ENCODE peak calls at places on chromosomes 16 and 17, in seven cellular contexts. Y is BE2C; U is AG09309; S is OCI-LY7; L is CD4-positive, alpha-beta T cell; H is AG04450; V is GM13976. M is an unnamed sample.

GRCh38 chr17:6587310-6587709 is 31.0 kb upstream of the PITPNM3 start:
- DNase-seq in Y (no peak), U (no peak), S (no peak), L (no peak), H (no peak), V (no peak), M (no peak)

GRCh38 chr17:45144199-45145034 is 3.9 kb upstream of the HEXIM1 start:
- DNase-seq in Y (no peak), U (no peak), S (no peak), L (no peak), H (no peak), V (peak), M (peak)

GRCh38 chr17:80987941-80988461 is 3.6 kb upstream of the CHMP6 start:
- DNase-seq in Y (peak), U (no peak), S (no peak), L (no peak), H (no peak), V (no peak), M (no peak)

GRCh38 chr17:6187836-6188235 is 117.7 kb downstream of the WSCD1 start:
- DNase-seq in Y (no peak), U (no peak), S (no peak), L (no peak), H (no peak), V (no peak), M (no peak)

GRCh38 chr17:32646941-32647340 is 160.1 kb downstream of the CDK5R1 start:
- DNase-seq in Y (no peak), U (no peak), S (no peak), L (no peak), H (no peak), V (no peak), M (no peak)

GRCh38 chr16:83581082-83581481 is 226.7 kb upstream of the HSBP1 start:
- DNase-seq in Y (no peak), U (no peak), S (no peak), L (no peak), H (no peak), V (no peak), M (no peak)

GRCh38 chr17:18247613-18248001 is 10.9 kb downstream of the FLII start:
- DNase-seq in Y (no peak), U (no peak), S (no peak), L (no peak), H (no peak), V (no peak), M (no peak)

GRCh38 chr16:12679660-12680272 is 123.9 kb downstream of the CPPED1 start:
- DNase-seq in Y (no peak), U (no peak), S (no peak), L (no peak), H (no peak), V (no peak), M (no peak)

GRCh38 chr17:72535779-72536178 is 415.0 kb downstream of the SOX9 start:
- DNase-seq in Y (no peak), U (no peak), S (no peak), L (no peak), H (no peak), V (no peak), M (no peak)

GRCh38 chr17:12731839-12732238 is 57.5 kb upstream of the ARHGAP44 start:
- DNase-seq in Y (no peak), U (no peak), S (no peak), L (no peak), H (no peak), V (no peak), M (no peak)

GRCh38 chr17:39114744-39115534 is 36.5 kb downstream of the PLXDC1 start:
- DNase-seq in Y (no peak), U (peak), S (no peak), L (no peak), H (no peak), V (no peak), M (no peak)

GRCh38 chr17:74959826-74960738 is 12.5 kb downstream of the HID1 start:
- DNase-seq in Y (no peak), U (no peak), S (no peak), L (no peak), H (no peak), V (no peak), M (no peak)

GRCh38 chr16:4093495-4094137 is 22.6 kb downstream of the ADCY9 start:
- DNase-seq in Y (no peak), U (no peak), S (no peak), L (no peak), H (no peak), V (no peak), M (no peak)

GRCh38 chr16:21033707-21034106 is 116.9 kb downstream of the DNAH3 start:
- DNase-seq in Y (peak), U (no peak), S (no peak), L (no peak), H (no peak), V (no peak), M (no peak)

GRCh38 chr17:73643012-73643845 is 1.0 kb downstream of the SDK2 start:
- DNase-seq in Y (peak), U (no peak), S (no peak), L (no peak), H (no peak), V (peak), M (peak)

GRCh38 chr16:70267516-70267915 is 15.8 kb upstream of the EXOSC6 start:
- DNase-seq in Y (peak), U (no peak), S (peak), L (no peak), H (no peak), V (peak), M (no peak)
- TF ChIP-seq CTCF in Y (peak), U (peak), S (peak), L (peak), H (peak), V (peak), M (peak)

GRCh38 chr16:81585785-81586184 is 141.2 kb downstream of the CMIP start:
- DNase-seq in Y (peak), U (no peak), S (no peak), L (no peak), H (no peak), V (no peak), M (no peak)
- TF ChIP-seq CTCF in Y (peak), U (peak), S (peak), L (no peak), H (peak), V (no peak), M (no peak)

DNA sequence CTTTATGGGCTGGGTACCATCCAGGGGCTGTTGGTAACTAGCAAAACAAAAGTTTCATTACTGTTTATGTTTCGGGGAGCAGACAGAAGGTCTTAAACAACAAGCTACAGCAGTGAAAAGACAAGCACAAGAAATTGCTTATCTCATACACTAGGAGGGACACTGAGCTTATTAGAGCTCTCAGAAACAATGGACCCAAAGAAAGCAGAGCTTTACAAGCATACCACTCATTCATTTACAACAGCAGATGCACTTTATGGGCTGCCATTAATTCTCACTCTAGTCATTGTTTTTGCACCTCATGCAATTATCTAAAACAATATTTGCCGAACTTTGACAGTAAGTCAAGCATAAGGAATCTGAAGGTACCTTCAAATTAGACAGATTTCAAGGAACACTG is 10.0 kb downstream of the KRT16 start:
- DNase-seq in Y (no peak), U (no peak), S (no peak), L (no peak), H (no peak), V (no peak), M (no peak)
- TF ChIP-seq CTCF in Y (no peak), U (peak), S (no peak), L (no peak), H (no peak), V (no peak), M (no peak)

DNA sequence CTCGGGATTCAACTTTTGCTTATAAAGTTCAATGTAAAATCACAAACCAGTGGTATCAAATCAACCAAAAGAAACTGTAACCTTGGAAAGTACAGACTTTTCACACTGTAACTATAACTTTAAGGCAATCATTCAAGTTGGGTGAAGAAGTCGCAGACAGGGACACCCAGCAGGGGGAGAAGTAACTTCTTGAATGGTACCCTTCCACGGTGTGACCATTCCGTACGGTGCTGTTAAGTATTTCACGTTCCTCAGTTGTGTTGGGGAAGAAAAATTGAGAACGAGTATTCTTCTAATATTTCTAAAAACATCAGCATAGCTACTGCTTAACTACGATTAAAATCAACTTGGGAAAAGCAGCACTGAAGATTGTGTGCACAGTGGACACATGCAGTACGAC is 55.8 kb downstream of the MYH10 start:
- DNase-seq in Y (no peak), U (no peak), S (no peak), L (no peak), H (no peak), V (no peak), M (no peak)
- TF ChIP-seq CTCF in Y (peak), U (no peak), S (peak), L (no peak), H (peak), V (no peak), M (no peak)

DNA sequence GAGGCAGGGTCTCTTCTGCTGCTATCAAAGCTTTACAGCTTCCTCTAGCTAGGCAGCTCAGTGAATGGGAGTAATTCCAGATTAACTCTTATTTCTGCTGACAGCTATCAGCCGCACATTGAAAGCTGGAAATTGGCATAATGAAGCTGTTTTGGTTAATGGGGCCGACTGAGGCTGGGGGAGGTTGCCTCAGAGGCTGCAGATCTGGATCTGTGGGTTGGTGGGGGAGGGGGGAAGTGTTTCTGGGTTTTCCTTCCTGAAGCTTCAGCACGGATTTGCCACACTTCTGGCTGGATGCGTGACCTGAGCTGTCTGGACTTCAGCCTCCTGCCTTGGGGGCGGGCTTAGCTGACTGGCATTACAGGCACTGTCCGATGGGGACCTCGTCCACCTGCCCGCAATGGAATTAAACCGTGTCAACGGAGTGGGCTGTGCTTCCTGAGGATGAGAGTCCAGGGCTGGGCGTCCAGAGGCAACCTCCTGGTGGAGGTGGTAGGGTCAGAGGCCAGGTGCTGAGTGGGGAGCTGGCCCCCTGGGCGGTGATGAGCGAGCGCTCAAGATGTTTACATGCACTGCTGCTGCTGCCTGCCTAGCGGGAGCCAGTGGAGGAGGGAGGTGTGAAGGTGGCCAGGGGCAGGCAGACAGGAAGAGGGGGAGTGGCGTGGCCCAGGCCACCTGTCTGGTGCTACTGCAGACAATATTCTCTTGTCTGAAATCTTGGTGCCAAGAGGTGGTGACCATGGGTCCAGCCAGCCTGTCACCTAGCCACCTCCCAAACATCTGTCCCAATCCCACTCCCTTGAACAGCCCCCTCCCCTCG is 6.7 kb upstream of the ABCC3 start:
- DNase-seq in Y (peak), U (no peak), S (no peak), L (no peak), H (no peak), V (no peak), M (peak)
- TF ChIP-seq CTCF in Y (no peak), U (no peak), S (no peak), L (no peak), H (no peak), V (no peak), M (no peak)

DNA sequence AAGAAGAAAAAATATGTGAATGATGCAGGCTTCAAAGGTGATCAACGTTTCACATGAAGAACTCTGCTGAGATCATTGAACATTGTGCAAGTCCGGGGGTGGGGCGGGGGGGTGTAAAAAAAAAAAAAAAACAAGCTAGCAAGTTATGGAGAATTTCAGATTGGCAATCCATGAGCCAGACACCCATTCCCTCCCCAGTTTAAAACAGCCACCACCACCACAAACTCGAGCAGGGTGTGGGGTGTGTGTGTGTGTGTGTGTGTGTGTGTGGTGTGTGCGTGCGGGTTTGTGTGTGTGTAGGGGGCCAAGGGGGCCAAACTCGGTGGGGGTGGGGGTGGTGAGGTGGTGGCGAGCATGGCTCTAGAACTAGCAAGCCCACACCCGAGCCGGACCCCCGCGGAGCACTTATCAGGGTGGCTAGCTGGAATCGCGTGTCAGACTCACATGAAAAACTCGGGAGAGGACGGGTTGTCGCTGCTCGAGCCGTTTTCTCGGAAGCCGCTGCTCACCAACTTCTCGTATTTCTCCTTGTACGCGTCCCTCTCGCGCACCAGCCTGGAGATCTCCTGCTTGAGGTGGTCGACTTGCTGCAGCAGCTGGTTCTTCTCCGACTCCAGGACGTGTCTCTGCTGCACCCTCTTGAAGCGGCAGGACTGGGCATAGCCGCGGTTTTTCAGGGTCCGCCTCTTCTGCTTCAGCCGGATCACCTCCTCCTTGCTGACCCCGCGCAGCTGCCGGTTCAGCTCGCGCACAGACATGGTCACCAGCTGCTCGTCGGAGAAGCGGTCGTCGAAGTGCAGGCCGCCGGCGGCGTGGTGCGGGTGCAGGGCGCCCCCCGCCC is 2.0 kb downstream of the MAF start:
- DNase-seq in Y (no peak), U (no peak), S (no peak), L (peak), H (no peak), V (peak), M (peak)
- TF ChIP-seq CTCF in Y (no peak), U (no peak), S (no peak), L (no peak), H (no peak), V (no peak), M (no peak)

DNA sequence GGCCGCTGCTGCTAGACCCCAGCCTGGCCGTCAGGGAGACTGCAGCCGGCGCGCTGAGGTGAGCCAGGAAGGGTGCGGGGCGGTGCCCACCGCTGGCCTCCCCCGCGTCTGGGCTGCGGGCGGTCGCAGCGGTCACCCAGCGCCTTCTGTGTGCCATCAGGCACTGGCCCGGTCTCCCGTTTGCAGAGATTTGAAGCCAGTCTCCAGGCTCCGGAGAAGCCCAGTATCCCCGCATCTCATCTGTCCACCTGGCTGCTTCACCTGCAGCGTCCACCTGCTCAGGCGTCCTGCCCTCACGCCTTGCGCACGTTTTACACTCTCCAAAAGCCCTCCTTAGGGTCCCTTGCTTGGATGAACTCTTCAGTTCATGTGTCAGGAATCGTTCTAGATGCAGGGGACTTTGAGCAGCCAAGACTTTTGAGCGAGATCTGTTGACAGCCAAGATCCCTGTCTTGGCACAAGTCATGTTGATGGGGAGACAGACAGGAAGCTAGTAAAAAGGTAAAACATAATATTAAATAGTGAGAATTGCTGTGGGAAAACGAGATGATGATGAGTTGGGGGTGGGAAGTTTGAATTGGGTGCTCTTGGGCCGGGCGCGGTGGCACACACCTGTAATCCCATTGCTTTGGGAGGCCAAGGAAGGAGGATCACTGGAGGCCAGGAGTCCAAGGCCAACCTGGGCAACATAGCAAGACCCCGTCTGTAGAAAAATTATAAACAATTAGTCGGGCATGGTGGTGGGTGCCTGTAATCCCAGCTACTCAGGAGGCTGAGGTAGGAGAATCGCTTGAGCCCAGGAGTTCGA is 916 bp downstream of the HEATR3 start:
- DNase-seq in Y (no peak), U (no peak), S (peak), L (no peak), H (no peak), V (no peak), M (no peak)
- TF ChIP-seq CTCF in Y (no peak), U (no peak), S (no peak), L (no peak), H (no peak), V (no peak), M (no peak)

GRCh38 chr17:79842656-79843474 is 3.6 kb upstream of the CBX4 start:
- DNase-seq in Y (no peak), U (no peak), S (no peak), L (no peak), H (no peak), V (peak), M (peak)
- TF ChIP-seq CTCF in Y (no peak), U (no peak), S (peak), L (no peak), H (peak), V (no peak), M (no peak)

DNA sequence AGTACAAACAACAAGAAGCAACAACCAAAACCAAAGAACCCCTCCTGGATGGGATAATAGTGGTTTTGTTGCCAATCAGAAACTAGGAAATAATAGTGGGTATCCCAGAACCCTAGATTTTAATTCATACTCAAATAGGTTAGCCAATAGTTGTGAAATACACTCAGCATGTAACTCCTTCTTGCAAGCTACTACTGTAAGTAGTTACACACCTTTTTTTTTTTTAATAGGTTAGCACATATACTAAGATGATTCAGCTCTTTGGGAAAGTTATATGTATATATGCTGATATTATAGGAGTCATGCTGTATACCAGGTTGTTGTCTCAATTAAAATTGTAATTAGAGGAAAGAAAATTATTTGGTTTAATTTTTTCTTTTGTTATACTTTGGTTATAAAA is 92.5 kb upstream of the HAS3 start:
- DNase-seq in Y (no peak), U (no peak), S (no peak), L (no peak), H (no peak), V (no peak), M (no peak)
- TF ChIP-seq CTCF in Y (no peak), U (no peak), S (no peak), L (no peak), H (no peak), V (no peak), M (no peak)

M was measured in activated CD8-positive, alpha-beta T cell treated with anti-CD3 and anti-CD28 coated beads for 36 hours.